ENCODE peak calls at places on chromosomes 13 and 19, in ten cellular contexts. A is OCI-LY7; G is uterus; E is CD4-positive, CD25-positive, alpha-beta regulatory T cell; D is colonic mucosa; W is H9; O is A549; H is CD8-positive, alpha-beta T cell; U is tibial nerve; R is IMR-90. S is an unnamed sample.

GRCh38 chr19:33284756-33285155 is 17.6 kb downstream of the CEBPA start:
- DNase-seq in R (no peak), U (no peak), H (no peak), D (no peak), W (no peak), G (no peak), A (no peak), E (no peak), O (no peak), S (no peak)

GRCh38 chr13:66513728-66514127 is 716.4 kb downstream of the PCDH9 start:
- DNase-seq in D (no peak), U (no peak), R (peak; percentile 16), E (no peak), O (no peak), A (no peak), G (no peak), W (no peak), H (no peak), S (no peak)

GRCh38 chr13:25493930-25494707 is 122.3 kb downstream of the ATP8A2 start:
- DNase-seq in U (no peak), W (peak; percentile 52), H (no peak), O (no peak), R (no peak), A (no peak), G (no peak), E (no peak), D (no peak), S (peak; percentile 10)

GRCh38 chr19:12639901-12640613 is 26.5 kb downstream of the MAN2B1 start:
- DNase-seq in H (peak; percentile 78), G (peak; percentile 74), U (peak; percentile 52), O (peak; percentile 45), W (peak; percentile 92), A (peak; percentile 83), D (peak; percentile 83), E (peak; percentile 64), R (peak; percentile 77), S (peak; percentile 88)

GRCh38 chr19:7789447-7789846 is 26.4 kb downstream of the CLEC4M start:
- DNase-seq in H (peak; percentile 31), D (peak; percentile 39), R (no peak), U (no peak), O (no peak), W (peak; percentile 91), E (peak; percentile 28), A (peak; percentile 18), G (no peak), S (no peak)

GRCh38 chr19:27672309-27673047 is 1540.5 kb downstream of the UQCRFS1 start:
- DNase-seq in G (no peak), A (no peak), R (no peak), E (no peak), D (no peak), W (no peak), U (no peak), O (no peak), H (no peak), S (no peak)

GRCh38 chr19:1168877-1169791 is 4.9 kb downstream of the SBNO2 start:
- DNase-seq in R (peak; percentile 85), H (no peak), E (no peak), G (peak; percentile 72), D (no peak), O (peak; percentile 73), U (no peak), A (no peak), W (no peak), S (no peak)

GRCh38 chr19:11251217-11251616 is 11.1 kb downstream of the DOCK6 start:
- DNase-seq in G (no peak), W (no peak), R (no peak), E (no peak), O (no peak), H (no peak), U (no peak), A (no peak), D (no peak), S (no peak)

GRCh38 chr19:39110263-39110967 is 15.2 kb upstream of the PAK4 start:
- DNase-seq in E (peak; percentile 58), U (peak; percentile 33), D (peak; percentile 70), R (no peak), G (peak; percentile 49), A (peak; percentile 68), O (peak; percentile 72), W (peak; percentile 55), H (peak; percentile 65), S (peak; percentile 71)

GRCh38 chr13:111877906-111878305 is 189.0 kb upstream of the SOX1 start:
- DNase-seq in E (no peak), A (no peak), U (no peak), R (no peak), O (no peak), D (no peak), W (no peak), G (no peak), H (no peak), S (no peak)

GRCh38 chr13:22211876-22212275 is 541.0 kb downstream of the FGF9 start:
- DNase-seq in O (no peak), H (no peak), R (no peak), U (no peak), E (no peak), G (no peak), W (no peak), D (no peak), A (no peak), S (no peak)

GRCh38 chr13:21322988-21323387 is 136.1 kb downstream of the ZDHHC20 start:
- DNase-seq in O (no peak), A (no peak), U (no peak), D (no peak), H (no peak), G (no peak), E (no peak), W (no peak), R (no peak), S (no peak)

GRCh38 chr19:15280915-15281683 is 48.9 kb upstream of the EPHX3 start:
- DNase-seq in U (peak; percentile 71), R (peak; percentile 89), G (peak; percentile 81), A (no peak), H (no peak), O (peak; percentile 30), E (no peak), D (peak; percentile 61), W (no peak), S (no peak)

GRCh38 chr19:44851427-44851826 is 5.3 kb downstream of the NECTIN2 start:
- DNase-seq in W (no peak), H (no peak), R (no peak), A (peak; percentile 38), G (no peak), U (no peak), E (no peak), O (no peak), D (no peak), S (no peak)
- H3K4me1 ChIP-seq in W (peaks cover 5% of the 10 kb centered on the region), H (peaks cover 19% of the 10 kb centered on the region), R (peaks cover 12% of the 10 kb centered on the region), A (peaks cover 5% of the 10 kb centered on the region), G (peaks cover 3% of the 10 kb centered on the region), U (peaks cover 63% of the 10 kb centered on the region), E (peaks cover 15% of the 10 kb centered on the region), O (peaks cover 31% of the 10 kb centered on the region), D (no peaks in the 10 kb centered on the region), S (peaks cover 7% of the 10 kb centered on the region)

DNA sequence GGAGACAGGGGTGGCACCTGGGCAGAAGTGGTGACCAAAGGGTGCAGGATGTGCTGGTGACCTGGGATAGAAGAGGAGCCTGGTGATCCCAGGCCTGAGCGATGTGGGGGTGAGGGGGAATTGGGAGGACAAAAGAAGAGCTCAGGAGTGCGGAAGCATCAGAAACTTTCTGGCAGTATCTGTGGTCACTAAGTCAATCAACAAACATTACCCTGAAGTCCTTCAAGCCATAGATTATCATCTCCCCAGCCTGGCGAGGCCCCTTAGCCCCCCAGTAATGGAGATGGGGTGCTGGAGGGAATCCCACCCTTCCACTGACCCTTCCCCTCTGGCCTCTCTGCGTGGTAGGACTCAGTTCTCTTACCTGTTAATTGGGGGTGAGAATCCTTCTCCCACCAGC is 10.5 kb downstream of the MEF2B start:
- DNase-seq in D (no peak), H (no peak), O (no peak), E (no peak), W (no peak), R (no peak), G (no peak), U (no peak), A (no peak), S (no peak)
- H3K4me1 ChIP-seq in D (no peaks in the 10 kb centered on the region), H (no peaks in the 10 kb centered on the region), O (no peaks in the 10 kb centered on the region), E (no peaks in the 10 kb centered on the region), W (no peaks in the 10 kb centered on the region), R (no peaks in the 10 kb centered on the region), G (no peaks in the 10 kb centered on the region), U (no peaks in the 10 kb centered on the region), A (peaks cover 96% of the 10 kb centered on the region), S (no peaks in the 10 kb centered on the region)

GRCh38 chr19:46978470-46978869 is 41.2 kb upstream of the NPAS1 start:
- DNase-seq in D (no peak), E (no peak), R (no peak), W (no peak), A (no peak), H (no peak), U (no peak), O (no peak), G (no peak), S (no peak)

GRCh38 chr19:46977548-46977947 is 42.1 kb upstream of the NPAS1 start:
- DNase-seq in R (no peak), O (no peak), H (no peak), G (no peak), A (no peak), U (no peak), W (no peak), D (no peak), E (no peak), S (no peak)

GRCh38 chr19:46975918-46976782 is 43.5 kb upstream of the NPAS1 start:
- DNase-seq in E (no peak), D (peak; percentile 73), O (peak; percentile 58), W (peak; percentile 53), U (peak; percentile 90), R (peak; percentile 93), H (no peak), A (no peak), G (peak; percentile 93), S (no peak)

GRCh38 chr19:46975011-46975917 is 44.4 kb upstream of the NPAS1 start:
- DNase-seq in H (no peak), O (no peak), A (no peak), R (no peak), D (no peak), U (no peak), W (no peak), E (no peak), G (no peak), S (no peak)

DNA sequence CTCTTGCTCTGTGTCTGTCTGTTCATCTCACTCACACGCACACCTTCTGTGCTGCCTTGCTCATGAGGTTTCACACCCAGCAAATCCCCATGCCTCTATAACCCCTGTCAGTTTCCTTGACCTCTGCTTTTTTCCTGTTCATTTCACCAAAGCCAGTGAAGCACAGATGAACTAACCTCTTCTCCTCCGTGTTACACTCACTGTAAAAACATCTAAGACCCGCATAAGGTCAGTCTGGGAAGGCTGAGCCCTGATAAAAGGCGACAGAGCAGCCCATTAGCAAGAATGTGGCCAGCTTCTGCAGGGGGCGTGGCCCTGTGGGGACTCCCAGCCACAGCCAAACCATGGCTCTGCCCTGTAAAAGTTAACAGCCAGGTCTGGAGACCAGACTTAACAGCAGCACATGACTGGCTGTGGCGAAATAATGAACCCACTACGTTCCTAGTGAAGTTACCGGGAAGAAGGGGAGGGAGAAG is 42.8 kb upstream of the NPAS1 start:
- DNase-seq in R (peak; percentile 55), G (peak; percentile 52), O (no peak), U (no peak), D (no peak), W (peak; percentile 70), A (no peak), H (no peak), E (no peak), S (no peak)
- H3K4me1 ChIP-seq in R (peaks cover 35% of the 10 kb centered on the region), G (peaks cover 19% of the 10 kb centered on the region), O (peaks cover 38% of the 10 kb centered on the region), U (peaks cover 91% of the 10 kb centered on the region), D (peaks cover 16% of the 10 kb centered on the region), W (peaks cover 10% of the 10 kb centered on the region), A (no peaks in the 10 kb centered on the region), H (peaks cover 25% of the 10 kb centered on the region), E (no peaks in the 10 kb centered on the region), S (no peaks in the 10 kb centered on the region)

GRCh38 chr13:35530147-35530546 is 53.7 kb upstream of the MAB21L1 start:
- DNase-seq in U (no peak), G (no peak), D (no peak), A (no peak), O (no peak), H (no peak), W (no peak), E (no peak), R (no peak), S (no peak)
- H3K4me1 ChIP-seq in U (no peaks in the 10 kb centered on the region), G (no peaks in the 10 kb centered on the region), D (no peaks in the 10 kb centered on the region), A (no peaks in the 10 kb centered on the region), O (no peaks in the 10 kb centered on the region), H (no peaks in the 10 kb centered on the region), W (no peaks in the 10 kb centered on the region), E (no peaks in the 10 kb centered on the region), R (no peaks in the 10 kb centered on the region), S (no peaks in the 10 kb centered on the region)